ENCODE peak calls at places on chromosomes 16 and 17, in nine cellular contexts. C is cardiac fibroblast, M is cardiac muscle cell, V is MCF 10A, E is Caco-2, I is activated B cell treated with CpG ODN at 0.5 μM for 24 hours, K is esophagus squamous epithelium, L is body of pancreas, U is ascending aorta. Y is an unnamed sample.

GRCh38 chr16:25264599-25264998 is 7.0 kb upstream of the ZKSCAN2 start:
- DNase-seq in C (peak), U (no peak), V (peak), M (peak), L (no peak), K (no peak), I (no peak), E (no peak), Y (no peak)

GRCh38 chr17:75902406-75902805 is 2.3 kb downstream of the MRPL38 start:
- DNase-seq in K (no peak), I (no peak), V (no peak), M (no peak), C (no peak), U (no peak), L (no peak), E (no peak), Y (no peak)

GRCh38 chr17:5430413-5430999 is 8.4 kb downstream of the C1QBP start:
- DNase-seq in M (no peak), V (no peak), C (no peak), K (no peak), L (no peak), I (no peak), E (no peak), U (no peak), Y (no peak)

GRCh38 chr17:63780507-63780906 is 6.5 kb downstream of the DDX42 start:
- DNase-seq in V (peak), E (no peak), C (peak), L (peak), I (no peak), K (no peak), U (no peak), M (no peak), Y (no peak)

GRCh38 chr16:21656795-21657768 is 4.7 kb upstream of the IGSF6 start:
- DNase-seq in V (peak), C (peak), K (no peak), U (no peak), M (peak), L (peak), I (no peak), E (no peak), Y (peak)

GRCh38 chr16:4298761-4299522 is 16.9 kb upstream of the GLIS2 start:
- DNase-seq in V (peak), C (peak), M (peak), I (no peak), E (peak), K (no peak), U (no peak), L (peak), Y (peak)

GRCh38 chr17:42541041-42541833 is 5.2 kb downstream of the NAGLU start:
- DNase-seq in C (no peak), V (peak), U (no peak), M (no peak), K (no peak), L (peak), I (no peak), E (peak), Y (no peak)

GRCh38 chr16:86664518-86665318 is 86.4 kb downstream of the FOXL1 start:
- DNase-seq in I (no peak), L (no peak), V (peak), M (peak), U (no peak), C (peak), K (no peak), E (peak), Y (no peak)

GRCh38 chr17:79802736-79803420 is 6.0 kb upstream of the CBX8 start:
- DNase-seq in L (peak), M (no peak), I (no peak), C (no peak), E (no peak), V (no peak), K (no peak), U (no peak), Y (no peak)

GRCh38 chr17:73644145-73645049 is at the start of gene SDK2:
- DNase-seq in U (no peak), C (no peak), M (peak), V (no peak), K (no peak), E (no peak), I (peak), L (no peak), Y (peak)

GRCh38 chr16:2473999-2474876 is 689 bp upstream of the TBC1D24 start:
- DNase-seq in L (peak), M (peak), I (peak), U (no peak), C (peak), V (peak), E (no peak), K (no peak), Y (peak)

GRCh38 chr16:54505479-54506247 is 219.1 kb upstream of the IRX3 start:
- DNase-seq in V (no peak), E (no peak), M (peak), L (no peak), C (peak), K (no peak), U (no peak), I (no peak), Y (no peak)

GRCh38 chr17:33302394-33302793 is 9.3 kb upstream of the ASIC2 start:
- DNase-seq in L (no peak), E (no peak), V (no peak), K (no peak), U (no peak), M (no peak), C (no peak), I (no peak), Y (no peak)

GRCh38 chr17:16354585-16354984 is 1.3 kb upstream of the CENPV start:
- DNase-seq in K (no peak), C (no peak), M (no peak), V (no peak), E (no peak), I (no peak), U (no peak), L (no peak), Y (no peak)

GRCh38 chr17:29714146-29714545 is 91.4 kb upstream of the CORO6 start:
- DNase-seq in E (no peak), I (no peak), M (no peak), L (no peak), V (no peak), C (no peak), K (no peak), U (no peak), Y (no peak)

GRCh38 chr16:55494994-55495421 is 13.9 kb upstream of the LPCAT2 start:
- DNase-seq in U (no peak), K (no peak), M (peak), V (peak), L (peak), I (no peak), C (peak), E (peak), Y (peak)

GRCh38 chr17:65283704-65284103 is 146.5 kb downstream of the RGS9 start:
- DNase-seq in K (no peak), E (no peak), M (no peak), V (peak), I (no peak), C (peak), U (peak), L (no peak), Y (no peak)

GRCh38 chr17:27565874-27566672 is 64.9 kb upstream of the LGALS9 start:
- DNase-seq in U (no peak), I (no peak), V (no peak), K (no peak), C (peak), L (no peak), E (no peak), M (no peak), Y (no peak)

GRCh38 chr17:29032798-29033197 is 10.1 kb upstream of the PIPOX start:
- DNase-seq in L (no peak), U (no peak), E (no peak), K (no peak), C (peak), I (no peak), M (peak), V (no peak), Y (no peak)

GRCh38 chr16:58638148-58639036 is 8.8 kb upstream of the CNOT1 start:
- DNase-seq in C (peak), L (peak), I (no peak), V (peak), U (no peak), E (peak), M (peak), K (no peak), Y (peak)

GRCh38 chr16:813204-813915 is 12.8 kb upstream of the GNG13 start:
- DNase-seq in C (peak), E (peak), L (peak), M (peak), U (no peak), V (no peak), I (peak), K (no peak), Y (peak)

GRCh38 chr17:42618442-42619150 is 9.1 kb downstream of the TUBG1 start:
- DNase-seq in M (no peak), C (no peak), E (peak), I (no peak), V (peak), U (no peak), L (peak), K (no peak), Y (peak)

GRCh38 chr17:36586138-36586537 is 5.5 kb upstream of the DHRS11 start:
- DNase-seq in C (no peak), V (no peak), K (no peak), E (no peak), M (no peak), L (no peak), U (no peak), I (no peak), Y (no peak)

GRCh38 chr16:17370233-17371013 is 100.3 kb downstream of the XYLT1 start:
- DNase-seq in E (no peak), C (peak), M (peak), I (no peak), K (no peak), U (no peak), V (no peak), L (no peak), Y (no peak)

GRCh38 chr16:2838928-2839327 is 8.8 kb downstream of the ZG16B start:
- DNase-seq in V (peak), K (no peak), L (peak), M (peak), E (peak), U (no peak), C (peak), I (no peak), Y (peak)

GRCh38 chr16:58847902-58848661 is 114.0 kb upstream of the GOT2 start:
- DNase-seq in M (no peak), I (no peak), C (no peak), K (no peak), E (no peak), U (no peak), V (no peak), L (no peak), Y (no peak)

GRCh38 chr17:30323895-30324319 is 9.9 kb downstream of the TMIGD1 start:
- DNase-seq in K (no peak), L (peak), V (peak), U (no peak), C (peak), E (no peak), I (no peak), M (peak), Y (no peak)

GRCh38 chr16:86048882-86049585 is 150.1 kb downstream of the IRF8 start:
- DNase-seq in I (no peak), M (no peak), U (no peak), L (no peak), E (peak), V (no peak), K (no peak), C (no peak), Y (peak)

GRCh38 chr16:15035163-15035729 is 20.6 kb downstream of the NTAN1 start:
- DNase-seq in K (no peak), V (no peak), M (no peak), U (no peak), C (no peak), E (no peak), L (no peak), I (no peak), Y (no peak)

GRCh38 chr17:74601944-74602572 is 10.0 kb upstream of the CD300LD start:
- DNase-seq in V (peak), K (no peak), C (peak), I (no peak), L (peak), U (no peak), E (peak), M (peak), Y (peak)

GRCh38 chr17:35460354-35460851 is 11.8 kb upstream of the SLFN13 start:
- DNase-seq in C (no peak), V (no peak), M (no peak), U (no peak), E (peak), I (peak), L (peak), K (no peak), Y (peak)

GRCh38 chr16:88505405-88506082 is 52.5 kb downstream of the ZFPM1 start:
- DNase-seq in V (peak), K (no peak), L (peak), C (peak), U (no peak), E (no peak), I (no peak), M (peak), Y (peak)
- TF ChIP-seq CTCF in V (peak), K (no peak), L (peak), C (peak), U (peak), E (peak), I (no peak), M (peak), Y (peak)

GRCh38 chr16:30805370-30806169 is 18.6 kb upstream of the ZNF629 start:
- DNase-seq in E (peak), C (peak), M (peak), U (peak), V (peak), L (peak), K (no peak), I (peak), Y (peak)
- TF ChIP-seq CTCF in E (no peak), C (no peak), M (peak), U (peak), V (no peak), L (no peak), K (no peak), I (no peak), Y (no peak)

DNA sequence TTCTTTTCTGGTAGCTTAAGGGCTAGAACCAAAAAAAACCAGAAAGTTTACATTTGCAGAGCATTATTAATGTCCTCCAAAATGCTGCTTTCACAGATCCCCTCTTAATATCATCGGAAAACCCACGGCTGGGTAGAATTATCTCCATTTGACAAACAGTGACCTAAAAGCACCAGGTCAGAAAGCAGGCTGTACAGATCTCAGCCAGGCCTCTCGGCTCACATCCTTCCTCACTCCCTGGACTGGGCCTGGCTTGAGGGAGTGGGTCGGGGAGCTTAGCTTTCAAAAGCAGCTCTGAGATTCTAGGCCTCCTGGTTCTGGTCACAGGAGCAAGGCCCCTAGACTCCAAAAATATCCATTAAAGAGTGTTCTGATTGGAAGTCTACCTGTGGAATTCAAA is 9.1 kb upstream of the SLC12A3 start:
- DNase-seq in C (no peak), V (no peak), M (no peak), E (no peak), U (no peak), K (no peak), I (no peak), L (no peak), Y (no peak)
- TF ChIP-seq CTCF in C (no peak), V (no peak), M (no peak), E (no peak), U (no peak), K (no peak), I (no peak), L (no peak), Y (no peak)

DNA sequence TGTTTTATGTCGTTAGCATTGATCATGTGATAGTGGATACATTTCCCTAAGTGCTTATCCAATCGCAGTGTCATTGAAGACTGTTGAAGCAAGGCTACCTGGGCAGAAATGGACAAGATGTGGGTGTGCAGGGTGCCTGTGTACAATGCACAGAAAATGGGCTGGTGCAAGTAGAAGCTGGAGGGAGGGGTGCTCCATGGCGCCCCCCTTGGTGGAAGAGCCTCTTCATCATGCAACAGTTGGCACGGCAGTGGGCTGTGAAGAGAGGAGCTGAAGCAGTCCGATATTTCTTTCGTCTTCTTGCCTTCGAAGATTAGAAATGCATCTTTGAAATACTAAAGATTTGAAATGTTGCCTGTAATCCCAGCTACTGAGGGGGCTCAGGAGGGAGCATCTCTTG is 100.5 kb downstream of the PLCG2 start:
- DNase-seq in E (no peak), C (no peak), U (no peak), L (no peak), M (no peak), K (no peak), I (no peak), V (no peak), Y (peak)
- TF ChIP-seq CTCF in E (no peak), C (peak), U (no peak), L (no peak), M (peak), K (no peak), I (no peak), V (peak), Y (peak)

GRCh38 chr16:11114366-11115164 is 141.4 kb downstream of the SOCS1 start:
- DNase-seq in M (no peak), U (no peak), E (no peak), I (no peak), K (no peak), V (no peak), L (no peak), C (no peak), Y (no peak)
- TF ChIP-seq CTCF in M (no peak), U (no peak), E (no peak), I (no peak), K (no peak), V (no peak), L (no peak), C (no peak), Y (no peak)

GRCh38 chr16:23865853-23866252 is 30.1 kb downstream of the PRKCB start:
- DNase-seq in I (no peak), L (no peak), U (no peak), V (no peak), K (no peak), C (no peak), E (no peak), M (no peak), Y (no peak)

GRCh38 chr16:23867566-23867965 is 31.8 kb downstream of the PRKCB start:
- DNase-seq in E (no peak), V (no peak), I (no peak), L (no peak), M (no peak), U (no peak), K (no peak), C (no peak), Y (no peak)

GRCh38 chr16:23866628-23867027 is 30.8 kb downstream of the PRKCB start:
- DNase-seq in V (no peak), C (no peak), U (no peak), L (no peak), I (no peak), M (no peak), E (no peak), K (no peak), Y (no peak)

GRCh38 chr16:23871924-23872323 is 36.1 kb downstream of the PRKCB start:
- DNase-seq in E (no peak), K (no peak), L (peak), C (no peak), V (no peak), I (no peak), U (no peak), M (no peak), Y (no peak)

GRCh38 chr16:23869052-23869451 is 33.3 kb downstream of the PRKCB start:
- DNase-seq in U (no peak), C (no peak), K (no peak), V (no peak), L (no peak), E (no peak), I (no peak), M (no peak), Y (no peak)
- TF ChIP-seq CTCF in U (no peak), C (no peak), K (no peak), V (no peak), L (no peak), E (no peak), I (no peak), M (no peak), Y (no peak)

GRCh38 chr16:80628254-80628653 is 87.5 kb downstream of the DYNLRB2 start:
- DNase-seq in V (no peak), I (no peak), L (no peak), U (no peak), M (no peak), K (no peak), C (no peak), E (no peak), Y (no peak)
- TF ChIP-seq CTCF in V (no peak), I (no peak), L (no peak), U (no peak), M (no peak), K (no peak), C (no peak), E (no peak), Y (no peak)

GRCh38 chr17:57955183-57955952 is at the start of gene CUEDC1:
- DNase-seq in M (peak), U (no peak), K (no peak), I (peak), V (peak), E (peak), L (peak), C (peak), Y (peak)
- TF ChIP-seq CTCF in M (no peak), U (peak), K (no peak), I (no peak), V (peak), E (peak), L (peak), C (peak), Y (peak)

Y was measured in WERI-Rb-1.